ENCODE peak calls at places on chromosome 20, in six cellular contexts. One of them, this sample, is unnamed.

GRCh38 chr20:48944663-48945297 is 23.3 kb downstream of the ARFGEF2 start:
- DNase-seq in stimulated activated CD4-positive, alpha-beta T cell treated with anti-CD3 and anti-CD28 coated beads, Interleukin-15, amount 100 ng/mL, for 24 hours: no peak
- DNase-seq in iPS-NIHi11: no peak
- DNase-seq in fibroblast of lung: no peak
- DNase-seq in HTR-8/SVneo: no peak
- DNase-seq in NCI-H1105 treated with DMSO at 0.1 percent for 48 hours: no peak
- DNase-seq in this sample: no peak

GRCh38 chr20:6122111-6122872 is 538 bp downstream of the FERMT1 start:
- DNase-seq in fibroblast of lung: peak; percentile 63
- DNase-seq in iPS-NIHi11: no peak
- DNase-seq in HTR-8/SVneo: peak; percentile 20
- DNase-seq in NCI-H1105 treated with DMSO at 0.1 percent for 48 hours: peak; percentile 59
- DNase-seq in stimulated activated CD4-positive, alpha-beta T cell treated with anti-CD3 and anti-CD28 coated beads, Interleukin-15, amount 100 ng/mL, for 24 hours: no peak
- DNase-seq in this sample: no peak

GRCh38 chr20:63162206-63162770 is 53.6 kb downstream of the YTHDF1 start:
- DNase-seq in stimulated activated CD4-positive, alpha-beta T cell treated with anti-CD3 and anti-CD28 coated beads, Interleukin-15, amount 100 ng/mL, for 24 hours: no peak
- DNase-seq in fibroblast of lung: no peak
- DNase-seq in HTR-8/SVneo: no peak
- DNase-seq in NCI-H1105 treated with DMSO at 0.1 percent for 48 hours: no peak
- DNase-seq in iPS-NIHi11: no peak
- DNase-seq in this sample: no peak

GRCh38 chr20:50924261-50924660 is 7.0 kb downstream of the ADNP start:
- DNase-seq in stimulated activated CD4-positive, alpha-beta T cell treated with anti-CD3 and anti-CD28 coated beads, Interleukin-15, amount 100 ng/mL, for 24 hours: no peak
- DNase-seq in iPS-NIHi11: no peak
- DNase-seq in HTR-8/SVneo: no peak
- DNase-seq in NCI-H1105 treated with DMSO at 0.1 percent for 48 hours: no peak
- DNase-seq in fibroblast of lung: peak; percentile 54
- DNase-seq in this sample: no peak

GRCh38 chr20:39117486-39117885 is 155.3 kb downstream of the DHX35 start:
- DNase-seq in HTR-8/SVneo: peak; percentile 41
- DNase-seq in stimulated activated CD4-positive, alpha-beta T cell treated with anti-CD3 and anti-CD28 coated beads, Interleukin-15, amount 100 ng/mL, for 24 hours: no peak
- DNase-seq in NCI-H1105 treated with DMSO at 0.1 percent for 48 hours: peak; percentile 28
- DNase-seq in iPS-NIHi11: no peak
- DNase-seq in fibroblast of lung: peak; percentile 41
- DNase-seq in this sample: no peak

GRCh38 chr20:19816386-19816785 is 58.3 kb downstream of the RIN2 start:
- DNase-seq in NCI-H1105 treated with DMSO at 0.1 percent for 48 hours: no peak
- DNase-seq in stimulated activated CD4-positive, alpha-beta T cell treated with anti-CD3 and anti-CD28 coated beads, Interleukin-15, amount 100 ng/mL, for 24 hours: no peak
- DNase-seq in fibroblast of lung: no peak
- DNase-seq in HTR-8/SVneo: no peak
- DNase-seq in iPS-NIHi11: no peak
- DNase-seq in this sample: no peak

GRCh38 chr20:48921168-48921882 is at the start of gene ARFGEF2:
- DNase-seq in NCI-H1105 treated with DMSO at 0.1 percent for 48 hours: peak; percentile 90
- DNase-seq in fibroblast of lung: peak; percentile 87
- DNase-seq in HTR-8/SVneo: peak; percentile 100
- DNase-seq in iPS-NIHi11: peak; percentile 100
- DNase-seq in stimulated activated CD4-positive, alpha-beta T cell treated with anti-CD3 and anti-CD28 coated beads, Interleukin-15, amount 100 ng/mL, for 24 hours: peak; percentile 94
- DNase-seq in this sample: peak; percentile 99

GRCh38 chr20:61260905-61261304 is 8.8 kb downstream of the CDH4 start:
- DNase-seq in iPS-NIHi11: no peak
- DNase-seq in NCI-H1105 treated with DMSO at 0.1 percent for 48 hours: no peak
- DNase-seq in stimulated activated CD4-positive, alpha-beta T cell treated with anti-CD3 and anti-CD28 coated beads, Interleukin-15, amount 100 ng/mL, for 24 hours: no peak
- DNase-seq in fibroblast of lung: no peak
- DNase-seq in HTR-8/SVneo: no peak
- DNase-seq in this sample: no peak

GRCh38 chr20:51142448-51142847 is 119.5 kb upstream of the KCNG1 start:
- DNase-seq in fibroblast of lung: no peak
- DNase-seq in stimulated activated CD4-positive, alpha-beta T cell treated with anti-CD3 and anti-CD28 coated beads, Interleukin-15, amount 100 ng/mL, for 24 hours: no peak
- DNase-seq in iPS-NIHi11: no peak
- DNase-seq in HTR-8/SVneo: no peak
- DNase-seq in NCI-H1105 treated with DMSO at 0.1 percent for 48 hours: no peak
- DNase-seq in this sample: no peak

GRCh38 chr20:57663681-57664451 is 43.6 kb upstream of the ZBP1 start:
- DNase-seq in fibroblast of lung: no peak
- DNase-seq in stimulated activated CD4-positive, alpha-beta T cell treated with anti-CD3 and anti-CD28 coated beads, Interleukin-15, amount 100 ng/mL, for 24 hours: no peak
- DNase-seq in NCI-H1105 treated with DMSO at 0.1 percent for 48 hours: no peak
- DNase-seq in iPS-NIHi11: no peak
- DNase-seq in HTR-8/SVneo: no peak
- DNase-seq in this sample: no peak